ENCODE peak calls at places on chromosomes 13 and 19, in four cellular contexts. E is brain microvascular endothelial cell; B is CD4-positive, alpha-beta memory T cell; W is body of pancreas. X is an unnamed sample.

GRCh38 chr19:1422943-1423342 is 15.3 kb upstream of the RPS15 start:
- DNase-seq in W (no peak), E (no peak), B (no peak), X (no peak)

GRCh38 chr13:106007156-106007555 is 528.3 kb downstream of the EFNB2 start:
- DNase-seq in W (no peak), B (no peak), E (no peak), X (no peak)

GRCh38 chr19:45142728-45143115 is 18.1 kb downstream of the NKPD1 start:
- DNase-seq in W (no peak), E (no peak), B (no peak), X (peak)

GRCh38 chr19:1445932-1446712 is 3.8 kb upstream of the APC2 start:
- DNase-seq in B (no peak), W (no peak), E (no peak), X (no peak)

GRCh38 chr19:890831-891230 is 2.2 kb downstream of the MED16 start:
- DNase-seq in W (no peak), E (no peak), B (no peak), X (no peak)

GRCh38 chr19:50371914-50372475 is 4.3 kb upstream of the NR1H2 start:
- DNase-seq in E (no peak), W (no peak), B (no peak), X (no peak)

GRCh38 chr19:16417660-16418596 is 53.8 kb downstream of the EPS15L1 start:
- DNase-seq in E (peak), B (peak), W (peak), X (peak)

GRCh38 chr13:72166102-72166660 is 299.2 kb upstream of the DACH1 start:
- DNase-seq in B (no peak), W (no peak), E (no peak), X (no peak)

GRCh38 chr13:101785858-101786257 is 333.4 kb downstream of the ITGBL1 start:
- DNase-seq in B (no peak), E (peak), W (peak), X (no peak)

GRCh38 chr13:65600702-65601101 is 1629.4 kb downstream of the PCDH9 start:
- DNase-seq in B (no peak), E (peak), W (no peak), X (no peak)

GRCh38 chr19:7944177-7944761 is 803 bp upstream of the TIMM44 start:
- DNase-seq in B (peak), W (peak), E (peak), X (peak)

GRCh38 chr13:112744306-112745021 is 54.6 kb downstream of the ATP11A start:
- DNase-seq in B (no peak), E (no peak), W (no peak), X (no peak)

GRCh38 chr13:21426238-21426637 is 32.9 kb downstream of the ZDHHC20 start:
- DNase-seq in W (no peak), E (no peak), B (no peak), X (no peak)

GRCh38 chr19:10986301-10987127 is 25.7 kb downstream of the SMARCA4 start:
- DNase-seq in B (no peak), W (no peak), E (no peak), X (no peak)

GRCh38 chr13:46324976-46325375 is 62.1 kb downstream of the RUBCNL start:
- DNase-seq in W (no peak), B (no peak), E (no peak), X (no peak)

GRCh38 chr19:6734096-6734696 is 3.2 kb downstream of the GPR108 start:
- DNase-seq in W (no peak), B (no peak), E (no peak), X (no peak)

GRCh38 chr19:48644839-48645651 is 942 bp downstream of the CA11 start:
- DNase-seq in E (peak), W (peak), B (peak), X (peak)
- H3K27ac ChIP-seq in E (no peak), W (peak), B (peak), X (peak)

GRCh38 chr13:31890946-31891345 is 140.6 kb upstream of the FRY start:
- DNase-seq in B (no peak), W (no peak), E (no peak), X (no peak)

GRCh38 chr13:31887311-31887710 is 144.3 kb upstream of the FRY start:
- DNase-seq in B (no peak), E (peak), W (no peak), X (no peak)

GRCh38 chr13:31894931-31895330 is 136.6 kb upstream of the FRY start:
- DNase-seq in B (no peak), E (no peak), W (no peak), X (no peak)

GRCh38 chr13:31895687-31896086 is 135.9 kb upstream of the FRY start:
- DNase-seq in W (no peak), E (no peak), B (no peak), X (no peak)

GRCh38 chr13:31891472-31891871 is 140.1 kb upstream of the FRY start:
- DNase-seq in W (no peak), E (no peak), B (no peak), X (no peak)
- H3K27ac ChIP-seq in W (peak), E (no peak), B (no peak), X (no peak)

DNA sequence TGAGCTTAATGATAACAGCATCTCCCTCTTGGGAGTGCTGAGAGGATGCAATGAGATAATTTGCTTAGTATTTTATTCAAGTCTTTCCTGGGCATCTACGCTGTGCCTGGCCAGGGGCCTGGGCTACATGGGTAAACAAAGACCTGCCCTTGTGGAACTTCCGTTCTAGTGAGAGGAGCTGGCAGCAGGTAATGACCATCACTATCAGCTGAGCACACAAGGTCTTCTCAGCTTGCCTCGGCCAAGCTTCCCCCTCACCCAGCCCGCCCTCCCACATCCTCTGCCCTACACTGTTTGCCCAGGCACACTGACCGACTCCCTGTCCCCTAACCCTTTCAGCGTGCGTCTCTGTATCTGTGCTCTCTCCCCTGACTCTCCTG is 8.6 kb upstream of the FKRP start:
- DNase-seq in B (no peak), E (no peak), W (no peak), X (no peak)
- H3K27ac ChIP-seq in B (no peak), E (no peak), W (no peak), X (no peak)

GRCh38 chr13:30429235-30429634 is 6.9 kb downstream of the UBE2L5 start:
- DNase-seq in E (no peak), W (no peak), B (no peak), X (no peak)
- H3K27ac ChIP-seq in E (no peak), W (no peak), B (no peak), X (no peak)

DNA sequence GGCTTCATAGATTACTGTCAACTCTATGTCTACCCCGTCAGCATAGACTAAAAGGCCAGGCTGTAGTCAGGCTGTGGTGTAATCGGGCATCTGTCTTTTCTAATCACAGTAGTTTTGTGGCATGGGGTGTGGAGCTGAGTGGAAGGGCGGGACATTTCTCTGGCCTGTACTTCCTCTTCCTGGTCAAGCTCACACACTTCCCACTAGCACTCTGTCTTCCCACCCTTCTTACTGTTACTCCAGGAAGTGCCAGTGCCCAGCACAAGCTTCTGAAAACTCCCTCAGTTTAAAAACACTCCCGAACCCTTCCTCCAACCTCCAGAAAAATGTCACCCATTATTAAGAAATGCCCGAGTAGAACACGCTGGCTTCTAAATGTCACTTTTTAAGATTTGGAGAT is 229.8 kb downstream of the KLF5 start:
- DNase-seq in W (no peak), E (no peak), B (no peak), X (no peak)
- H3K27ac ChIP-seq in W (no peak), E (no peak), B (no peak), X (no peak)

GRCh38 chr13:32086791-32087441 is 55.3 kb downstream of the FRY start:
- DNase-seq in E (no peak), W (no peak), B (no peak), X (no peak)
- H3K27ac ChIP-seq in E (no peak), W (no peak), B (no peak), X (no peak)

GRCh38 chr19:5292453-5292842 is 48.2 kb downstream of the PTPRS start:
- DNase-seq in B (no peak), E (no peak), W (no peak), X (peak)

GRCh38 chr19:5292843-5293606 is 47.6 kb downstream of the PTPRS start:
- DNase-seq in E (peak), B (peak), W (peak), X (peak)

GRCh38 chr19:5290336-5291262 is 50.0 kb downstream of the PTPRS start:
- DNase-seq in W (no peak), B (no peak), E (no peak), X (no peak)

GRCh38 chr19:5293607-5294089 is 47.0 kb downstream of the PTPRS start:
- DNase-seq in B (no peak), W (no peak), E (no peak), X (peak)

GRCh38 chr19:5291588-5292193 is 48.9 kb downstream of the PTPRS start:
- DNase-seq in B (no peak), W (no peak), E (no peak), X (no peak)
- H3K27ac ChIP-seq in B (no peak), W (no peak), E (no peak), X (no peak)

GRCh38 chr13:33087790-33088189 is 71.6 kb downstream of the KL start:
- DNase-seq in W (no peak), E (no peak), B (no peak), X (no peak)
- H3K27ac ChIP-seq in W (no peak), E (peak), B (no peak), X (no peak)

GRCh38 chr19:47310819-47311218 is 1.2 kb downstream of the C5AR1 start:
- DNase-seq in B (no peak), W (peak), E (no peak), X (peak)
- H3K27ac ChIP-seq in B (no peak), W (no peak), E (no peak), X (no peak)

GRCh38 chr13:37709318-37709717 is 110.8 kb upstream of the POSTN start:
- DNase-seq in B (no peak), W (no peak), E (no peak), X (no peak)
- H3K27ac ChIP-seq in B (no peak), W (no peak), E (peak), X (no peak)